ENCODE peak calls at places on chromosomes 5 and 9, in four cellular contexts. One of them, this sample, is unnamed. For H3K4me1, the result is how much of the 10 kb centered on the place peaks cover.

GRCh38 chr5:151699071-151699901 is 12.6 kb upstream of the SPARC start:
- DNase-seq in DND-41: no peak
- DNase-seq in mesenchymal stem cell: peak
- DNase-seq in tibial artery: peak
- DNase-seq in this sample: no peak

GRCh38 chr5:537621-538071 is 13.4 kb upstream of the SLC9A3 start:
- DNase-seq in DND-41: no peak
- DNase-seq in mesenchymal stem cell: no peak
- DNase-seq in tibial artery: no peak
- DNase-seq in this sample: no peak

GRCh38 chr9:90810686-90811085 is 9.1 kb downstream of the SYK start:
- DNase-seq in DND-41: no peak
- DNase-seq in mesenchymal stem cell: no peak
- DNase-seq in tibial artery: no peak
- DNase-seq in this sample: no peak

GRCh38 chr5:171586436-171586835 is 167.0 kb downstream of the FGF18 start:
- DNase-seq in DND-41: no peak
- DNase-seq in mesenchymal stem cell: no peak
- DNase-seq in tibial artery: no peak
- DNase-seq in this sample: no peak

GRCh38 chr9:99362317-99362716 is 140.2 kb downstream of the SEC61B start:
- DNase-seq in DND-41: no peak
- DNase-seq in mesenchymal stem cell: no peak
- DNase-seq in tibial artery: no peak
- DNase-seq in this sample: no peak

GRCh38 chr9:81477669-81478068 is 211.7 kb downstream of the TLE1 start:
- DNase-seq in DND-41: no peak
- DNase-seq in mesenchymal stem cell: no peak
- DNase-seq in tibial artery: no peak
- DNase-seq in this sample: no peak

GRCh38 chr5:150960791-150961396 is 56.1 kb upstream of the ZNF300 start:
- DNase-seq in DND-41: no peak
- DNase-seq in mesenchymal stem cell: no peak
- DNase-seq in tibial artery: no peak
- DNase-seq in this sample: no peak

GRCh38 chr5:56516936-56517521 is 283.9 kb upstream of the ANKRD55 start:
- DNase-seq in DND-41: peak
- DNase-seq in mesenchymal stem cell: peak
- DNase-seq in tibial artery: no peak
- DNase-seq in this sample: no peak

GRCh38 chr9:130021123-130021522 is 21.9 kb downstream of the FNBP1 start:
- DNase-seq in DND-41: no peak
- DNase-seq in mesenchymal stem cell: no peak
- DNase-seq in tibial artery: no peak
- DNase-seq in this sample: no peak

GRCh38 chr9:78307360-78307759 is 10.4 kb downstream of the PSAT1 start:
- DNase-seq in DND-41: no peak
- DNase-seq in mesenchymal stem cell: no peak
- DNase-seq in tibial artery: no peak
- DNase-seq in this sample: no peak

GRCh38 chr9:91949293-91949945 is 609 bp downstream of the ROR2 start:
- DNase-seq in DND-41: no peak
- DNase-seq in mesenchymal stem cell: peak
- DNase-seq in tibial artery: no peak
- DNase-seq in this sample: no peak

GRCh38 chr9:134372621-134373267 is 46.5 kb downstream of the RXRA start:
- DNase-seq in DND-41: no peak
- DNase-seq in mesenchymal stem cell: no peak
- DNase-seq in tibial artery: peak
- DNase-seq in this sample: no peak

GRCh38 chr5:142823176-142823575 is 53.0 kb downstream of the ARHGAP26 start:
- DNase-seq in DND-41: no peak
- DNase-seq in mesenchymal stem cell: no peak
- DNase-seq in tibial artery: no peak
- DNase-seq in this sample: no peak

GRCh38 chr9:72396247-72397091 is 31.5 kb upstream of the ZFAND5 start:
- DNase-seq in DND-41: no peak
- DNase-seq in mesenchymal stem cell: peak
- DNase-seq in tibial artery: no peak
- DNase-seq in this sample: no peak

GRCh38 chr9:29750062-29750461 is 2176.8 kb upstream of the C9orf72 start:
- DNase-seq in DND-41: no peak
- DNase-seq in mesenchymal stem cell: peak
- DNase-seq in tibial artery: no peak
- DNase-seq in this sample: no peak

GRCh38 chr9:79233542-79233941 is 338.2 kb upstream of the TLE4 start:
- DNase-seq in DND-41: no peak
- DNase-seq in mesenchymal stem cell: peak
- DNase-seq in tibial artery: no peak
- DNase-seq in this sample: no peak

GRCh38 chr9:94478755-94479730 is 75.8 kb upstream of the PCAT7 start:
- DNase-seq in DND-41: no peak
- DNase-seq in mesenchymal stem cell: no peak
- DNase-seq in tibial artery: no peak
- DNase-seq in this sample: no peak

GRCh38 chr9:33132249-33132772 is 34.8 kb downstream of the B4GALT1 start:
- DNase-seq in DND-41: no peak
- DNase-seq in mesenchymal stem cell: peak
- DNase-seq in tibial artery: peak
- DNase-seq in this sample: no peak

GRCh38 chr5:150651382-150651781 is 9.7 kb upstream of the MYOZ3 start:
- DNase-seq in DND-41: no peak
- DNase-seq in mesenchymal stem cell: no peak
- DNase-seq in tibial artery: no peak
- DNase-seq in this sample: no peak

GRCh38 chr9:86549920-86550319 is 195.7 kb upstream of the TUT7 start:
- DNase-seq in DND-41: no peak
- DNase-seq in mesenchymal stem cell: no peak
- DNase-seq in tibial artery: no peak
- DNase-seq in this sample: no peak

GRCh38 chr5:52831776-52832511 is 44.2 kb downstream of the ITGA1 start:
- DNase-seq in DND-41: no peak
- DNase-seq in mesenchymal stem cell: no peak
- DNase-seq in tibial artery: no peak
- DNase-seq in this sample: no peak

GRCh38 chr5:52830700-52831099 is 43.0 kb downstream of the ITGA1 start:
- DNase-seq in DND-41: no peak
- DNase-seq in mesenchymal stem cell: peak
- DNase-seq in tibial artery: no peak
- DNase-seq in this sample: no peak

GRCh38 chr5:52837591-52838001 is 49.9 kb downstream of the ITGA1 start:
- DNase-seq in DND-41: no peak
- DNase-seq in mesenchymal stem cell: peak
- DNase-seq in tibial artery: no peak
- DNase-seq in this sample: no peak

GRCh38 chr5:52837068-52837467 is 49.4 kb downstream of the ITGA1 start:
- DNase-seq in DND-41: no peak
- DNase-seq in mesenchymal stem cell: peak
- DNase-seq in tibial artery: peak
- DNase-seq in this sample: no peak

GRCh38 chr5:52834320-52834719 is 46.6 kb downstream of the ITGA1 start:
- DNase-seq in DND-41: no peak
- DNase-seq in mesenchymal stem cell: no peak
- DNase-seq in tibial artery: no peak
- DNase-seq in this sample: no peak
- H3K4me1 ChIP-seq in DND-41: under half
- H3K4me1 ChIP-seq in mesenchymal stem cell: under half
- H3K4me1 ChIP-seq in tibial artery: under half
- H3K4me1 ChIP-seq in this sample: under half

GRCh38 chr9:5718296-5719032 is 89.6 kb downstream of the RIC1 start:
- DNase-seq in DND-41: no peak
- DNase-seq in mesenchymal stem cell: no peak
- DNase-seq in tibial artery: no peak
- DNase-seq in this sample: no peak

GRCh38 chr9:5715548-5716127 is 86.7 kb downstream of the RIC1 start:
- DNase-seq in DND-41: no peak
- DNase-seq in mesenchymal stem cell: no peak
- DNase-seq in tibial artery: no peak
- DNase-seq in this sample: no peak

GRCh38 chr9:5708414-5708813 is 79.5 kb downstream of the RIC1 start:
- DNase-seq in DND-41: no peak
- DNase-seq in mesenchymal stem cell: peak
- DNase-seq in tibial artery: no peak
- DNase-seq in this sample: no peak

GRCh38 chr9:5714501-5715401 is 85.8 kb downstream of the RIC1 start:
- DNase-seq in DND-41: no peak
- DNase-seq in mesenchymal stem cell: peak
- DNase-seq in tibial artery: no peak
- DNase-seq in this sample: no peak

GRCh38 chr9:5712651-5713360 is 83.9 kb downstream of the RIC1 start:
- DNase-seq in DND-41: no peak
- DNase-seq in mesenchymal stem cell: no peak
- DNase-seq in tibial artery: no peak
- DNase-seq in this sample: no peak
- H3K4me1 ChIP-seq in DND-41: under half
- H3K4me1 ChIP-seq in mesenchymal stem cell: under half
- H3K4me1 ChIP-seq in tibial artery: under half
- H3K4me1 ChIP-seq in this sample: under half

GRCh38 chr5:116528519-116529234 is 45.9 kb downstream of the SEMA6A start:
- DNase-seq in DND-41: no peak
- DNase-seq in mesenchymal stem cell: no peak
- DNase-seq in tibial artery: no peak
- DNase-seq in this sample: no peak

GRCh38 chr5:116529615-116530014 is 45.0 kb downstream of the SEMA6A start:
- DNase-seq in DND-41: no peak
- DNase-seq in mesenchymal stem cell: no peak
- DNase-seq in tibial artery: no peak
- DNase-seq in this sample: no peak

GRCh38 chr5:116531635-116532034 is 43.0 kb downstream of the SEMA6A start:
- DNase-seq in DND-41: no peak
- DNase-seq in mesenchymal stem cell: no peak
- DNase-seq in tibial artery: no peak
- DNase-seq in this sample: no peak

GRCh38 chr5:116531117-116531516 is 43.5 kb downstream of the SEMA6A start:
- DNase-seq in DND-41: no peak
- DNase-seq in mesenchymal stem cell: no peak
- DNase-seq in tibial artery: no peak
- DNase-seq in this sample: no peak

DNA sequence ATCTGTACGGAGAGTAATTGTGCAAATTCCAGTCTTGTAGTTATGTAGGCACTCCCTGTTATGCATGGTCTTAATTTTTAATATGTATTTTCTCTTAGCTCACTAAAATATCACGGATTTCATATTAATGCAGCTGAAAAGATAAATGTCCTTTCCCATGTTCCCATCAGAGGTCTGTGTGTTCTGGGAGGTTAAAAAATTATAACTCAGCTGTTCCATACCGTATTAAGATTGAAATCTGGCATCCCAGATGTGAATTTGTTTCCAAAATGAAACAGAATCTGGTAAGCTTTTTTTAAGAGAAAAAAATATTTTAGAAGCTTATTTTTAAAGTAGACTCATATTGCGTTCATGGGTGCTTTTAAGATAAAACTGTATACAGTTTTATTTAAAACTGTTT is 44.3 kb downstream of the SEMA6A start:
- DNase-seq in DND-41: no peak
- DNase-seq in mesenchymal stem cell: no peak
- DNase-seq in tibial artery: no peak
- DNase-seq in this sample: no peak
- H3K4me1 ChIP-seq in DND-41: under half
- H3K4me1 ChIP-seq in mesenchymal stem cell: under half
- H3K4me1 ChIP-seq in tibial artery: under half
- H3K4me1 ChIP-seq in this sample: under half

DNA sequence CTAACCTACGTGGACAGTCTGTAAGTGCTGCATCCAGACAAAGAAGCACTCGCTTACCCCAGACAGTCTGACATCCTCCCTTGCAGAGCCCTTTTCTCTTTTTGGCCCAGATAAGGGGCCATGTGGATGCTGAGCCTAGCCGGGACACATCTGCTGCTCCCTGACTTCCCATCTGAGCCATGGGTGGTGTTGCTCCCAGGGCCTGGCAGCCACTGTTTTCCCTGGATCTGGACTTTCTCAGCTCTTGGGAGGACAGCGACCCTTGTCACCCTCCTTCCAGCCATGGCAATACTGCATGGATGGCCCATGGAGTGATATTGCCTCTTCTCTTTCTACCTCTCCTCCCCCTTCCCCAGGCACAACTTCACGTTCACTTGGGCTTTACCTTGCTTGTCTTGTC is 4.2 kb downstream of the NEURL1B start:
- DNase-seq in DND-41: no peak
- DNase-seq in mesenchymal stem cell: no peak
- DNase-seq in tibial artery: peak
- DNase-seq in this sample: no peak
- H3K4me1 ChIP-seq in DND-41: under half
- H3K4me1 ChIP-seq in mesenchymal stem cell: under half
- H3K4me1 ChIP-seq in tibial artery: under half
- H3K4me1 ChIP-seq in this sample: under half

GRCh38 chr9:135985459-135985774 is 24.2 kb upstream of the UBAC1 start:
- DNase-seq in DND-41: no peak
- DNase-seq in mesenchymal stem cell: no peak
- DNase-seq in tibial artery: no peak
- DNase-seq in this sample: no peak
- H3K4me1 ChIP-seq in DND-41: under half
- H3K4me1 ChIP-seq in mesenchymal stem cell: under half
- H3K4me1 ChIP-seq in tibial artery: under half
- H3K4me1 ChIP-seq in this sample: under half

GRCh38 chr9:114385412-114386181 is 2.2 kb downstream of the AKNA start:
- DNase-seq in DND-41: peak
- DNase-seq in mesenchymal stem cell: peak
- DNase-seq in tibial artery: peak
- DNase-seq in this sample: peak

GRCh38 chr9:114386361-114386885 is 1.4 kb downstream of the AKNA start:
- DNase-seq in DND-41: peak
- DNase-seq in mesenchymal stem cell: peak
- DNase-seq in tibial artery: no peak
- DNase-seq in this sample: no peak

GRCh38 chr9:114384836-114385411 is 2.9 kb downstream of the AKNA start:
- DNase-seq in DND-41: no peak
- DNase-seq in mesenchymal stem cell: no peak
- DNase-seq in tibial artery: no peak
- DNase-seq in this sample: no peak

GRCh38 chr9:114382951-114383865 is 4.6 kb downstream of the AKNA start:
- DNase-seq in DND-41: peak
- DNase-seq in mesenchymal stem cell: peak
- DNase-seq in tibial artery: peak
- DNase-seq in this sample: peak

GRCh38 chr9:114383866-114384231 is 3.9 kb downstream of the AKNA start:
- DNase-seq in DND-41: peak
- DNase-seq in mesenchymal stem cell: no peak
- DNase-seq in tibial artery: no peak
- DNase-seq in this sample: no peak
- H3K4me1 ChIP-seq in DND-41: half or more
- H3K4me1 ChIP-seq in mesenchymal stem cell: under half
- H3K4me1 ChIP-seq in tibial artery: under half
- H3K4me1 ChIP-seq in this sample: half or more